ENCODE peak calls at places on chromosomes 13 and 19, in seven cellular contexts. G, R, Z, S, A, I and K are unnamed samples.

GRCh38 chr19:51325161-51325979 is 13.9 kb downstream of the IGLON5 start:
- DNase-seq in R (no peak), G (no peak), I (no peak), A (no peak), Z (no peak), S (no peak), K (no peak)

GRCh38 chr13:73803997-73804396 is 330.2 kb downstream of the KLF12 start:
- DNase-seq in Z (no peak), R (no peak), S (no peak), A (no peak), G (peak), I (no peak), K (no peak)

GRCh38 chr13:113588394-113589111 is 4.0 kb downstream of the TFDP1 start:
- DNase-seq in A (no peak), I (no peak), G (no peak), Z (no peak), R (no peak), S (no peak), K (no peak)

GRCh38 chr13:105608132-105608531 is 927.3 kb downstream of the EFNB2 start:
- DNase-seq in G (no peak), S (no peak), R (no peak), Z (no peak), A (no peak), I (no peak), K (no peak)

GRCh38 chr13:100196380-100196779 is 107.5 kb downstream of the PCCA start:
- DNase-seq in A (no peak), Z (no peak), R (no peak), S (no peak), I (no peak), G (no peak), K (no peak)

GRCh38 chr13:66518068-66518467 is 712.1 kb downstream of the PCDH9 start:
- DNase-seq in R (no peak), A (no peak), Z (no peak), S (no peak), I (no peak), G (no peak), K (no peak)

GRCh38 chr19:8363803-8364771 is at the start of gene ANGPTL4:
- DNase-seq in A (no peak), S (peak), I (peak), G (peak), R (peak), Z (no peak), K (no peak)

GRCh38 chr13:28843594-28843993 is 23.5 kb downstream of the MTUS2 start:
- DNase-seq in Z (no peak), G (no peak), R (no peak), S (no peak), A (no peak), I (no peak), K (no peak)

GRCh38 chr19:48551437-48552302 is at the start of gene SULT2B1:
- DNase-seq in Z (no peak), A (no peak), I (no peak), G (no peak), R (peak), S (no peak), K (no peak)

GRCh38 chr19:1469936-1470863 is 8.8 kb downstream of the C19orf25 start:
- DNase-seq in Z (no peak), R (no peak), G (no peak), S (peak), A (no peak), I (peak), K (no peak)

GRCh38 chr19:29293736-29294342 is 80.9 kb upstream of the UQCRFS1 start:
- DNase-seq in I (no peak), Z (no peak), A (no peak), G (no peak), S (no peak), R (no peak), K (no peak)

GRCh38 chr13:42684226-42684625 is 97.2 kb upstream of the FAM216B start:
- DNase-seq in A (no peak), Z (no peak), R (no peak), G (no peak), I (no peak), S (no peak), K (no peak)

GRCh38 chr13:76792680-76793334 is 93.4 kb downstream of the KCTD12 start:
- DNase-seq in R (no peak), G (peak), I (no peak), Z (no peak), A (no peak), S (no peak), K (no peak)

GRCh38 chr19:40781140-40781539 is 3.1 kb downstream of the RAB4B start:
- DNase-seq in I (no peak), S (no peak), R (no peak), Z (no peak), A (no peak), G (no peak), K (no peak)

GRCh38 chr19:15280048-15280725 is 47.9 kb upstream of the EPHX3 start:
- DNase-seq in I (no peak), A (no peak), R (no peak), Z (no peak), G (peak), S (no peak), K (no peak)

GRCh38 chr19:50838239-50838638 is 4.9 kb upstream of the KLK15 start:
- DNase-seq in R (peak), G (no peak), Z (no peak), A (no peak), S (peak), I (no peak), K (peak)

GRCh38 chr19:49409441-49410029 is 13.7 kb downstream of the PTH2 start:
- DNase-seq in A (no peak), R (no peak), Z (no peak), S (no peak), G (no peak), I (no peak), K (peak)

GRCh38 chr19:10009269-10009665 is 1.0 kb downstream of the COL5A3 start:
- DNase-seq in S (no peak), A (no peak), G (peak), I (peak), R (no peak), Z (no peak), K (no peak)

GRCh38 chr19:16873603-16874002 is 15.2 kb upstream of the F2RL3 start:
- DNase-seq in S (no peak), I (no peak), A (no peak), G (no peak), Z (no peak), R (no peak), K (no peak)

GRCh38 chr19:13212759-13213330 is 62.6 kb downstream of the IER2 start:
- DNase-seq in S (peak), Z (no peak), I (peak), R (peak), G (peak), A (peak), K (peak)

GRCh38 chr19:54390942-54391577 is 24.2 kb upstream of the TTYH1 start:
- DNase-seq in I (peak), Z (no peak), A (peak), R (no peak), S (peak), G (peak), K (no peak)

GRCh38 chr19:35290381-35291135 is 1.4 kb upstream of the MAG start:
- DNase-seq in S (no peak), G (no peak), Z (no peak), A (no peak), R (no peak), I (no peak), K (no peak)

GRCh38 chr19:41734585-41734984 is 20.7 kb upstream of the CEACAM6 start:
- DNase-seq in R (no peak), A (no peak), Z (no peak), S (no peak), I (no peak), G (no peak), K (no peak)

GRCh38 chr19:50493171-50493570 is 16.5 kb upstream of the GARIN5A start:
- DNase-seq in R (no peak), Z (no peak), G (no peak), A (no peak), S (no peak), I (no peak), K (no peak)

GRCh38 chr13:31775686-31776085 is 36.4 kb downstream of the RXFP2 start:
- DNase-seq in R (no peak), G (no peak), Z (no peak), S (no peak), A (no peak), I (no peak), K (no peak)

GRCh38 chr13:50928088-50928487 is 18.5 kb downstream of the RNASEH2B start:
- DNase-seq in R (no peak), I (no peak), G (no peak), S (no peak), Z (no peak), A (no peak), K (no peak)

GRCh38 chr19:55112781-55113569 is 4.5 kb downstream of the PPP1R12C start:
- DNase-seq in Z (no peak), A (no peak), G (no peak), R (no peak), I (peak), S (no peak), K (no peak)

GRCh38 chr13:23631676-23632622 is 61.7 kb downstream of the TNFRSF19 start:
- DNase-seq in A (peak), R (no peak), Z (no peak), G (no peak), S (no peak), I (no peak), K (no peak)

GRCh38 chr19:54473983-54474382 is 887 bp upstream of the CDC42EP5 start:
- DNase-seq in Z (no peak), S (no peak), A (no peak), R (no peak), G (no peak), I (no peak), K (no peak)

GRCh38 chr13:83532809-83533208 is 349.5 kb downstream of the SLITRK1 start:
- DNase-seq in S (no peak), I (no peak), Z (no peak), A (no peak), R (no peak), G (no peak), K (no peak)

GRCh38 chr19:876089-876488 is 16.6 kb downstream of the CFD start:
- DNase-seq in S (no peak), I (no peak), G (no peak), A (no peak), R (no peak), Z (no peak), K (no peak)

GRCh38 chr13:99495478-99496321 is 5.6 kb upstream of the TM9SF2 start:
- DNase-seq in R (no peak), I (no peak), A (peak), S (no peak), G (no peak), Z (no peak), K (no peak)

GRCh38 chr19:4130635-4131438 is 6.9 kb upstream of the MAP2K2 start:
- DNase-seq in A (peak), G (peak), I (peak), R (peak), S (peak), Z (no peak), K (no peak)

GRCh38 chr13:109422163-109422562 is 364.2 kb downstream of the IRS2 start:
- DNase-seq in R (no peak), Z (no peak), I (no peak), G (no peak), A (no peak), S (no peak), K (no peak)

GRCh38 chr13:52707375-52707774 is 32.2 kb downstream of the CNMD start:
- DNase-seq in A (no peak), G (no peak), R (no peak), I (no peak), S (no peak), Z (no peak), K (no peak)
- TF ChIP-seq CTCF in A (no peak), G (peak), R (no peak), I (peak), S (no peak), Z (no peak), K (no peak)

GRCh38 chr13:46491641-46492040 is 61.3 kb upstream of the LRCH1 start:
- DNase-seq in Z (no peak), A (no peak), R (no peak), S (no peak), G (no peak), I (no peak), K (no peak)

GRCh38 chr13:46495647-46496046 is 57.3 kb upstream of the LRCH1 start:
- DNase-seq in A (no peak), R (no peak), I (no peak), Z (no peak), S (no peak), G (no peak), K (no peak)

GRCh38 chr13:46490129-46490528 is 62.8 kb upstream of the LRCH1 start:
- DNase-seq in A (no peak), G (no peak), S (no peak), I (no peak), Z (no peak), R (no peak), K (no peak)

GRCh38 chr13:46495066-46495465 is 57.9 kb upstream of the LRCH1 start:
- DNase-seq in G (no peak), S (no peak), R (no peak), I (no peak), Z (no peak), A (no peak), K (no peak)

GRCh38 chr13:46492946-46493345 is 60.0 kb upstream of the LRCH1 start:
- DNase-seq in S (peak), R (peak), G (peak), Z (no peak), I (peak), A (peak), K (no peak)
- TF ChIP-seq CEBPB in S (no peak), R (no peak), G (no peak), Z (no peak), I (no peak), A (no peak), K (no peak)

GRCh38 chr19:18830488-18830887 is 1.3 kb upstream of the UPF1 start:
- DNase-seq in A (no peak), S (no peak), I (no peak), G (no peak), Z (no peak), R (no peak), K (no peak)

GRCh38 chr19:18833849-18834643 is 2.3 kb downstream of the UPF1 start:
- DNase-seq in A (peak), S (no peak), R (no peak), G (no peak), Z (no peak), I (peak), K (no peak)

GRCh38 chr19:18832331-18833140 is 777 bp downstream of the UPF1 start:
- DNase-seq in R (peak), A (peak), Z (no peak), G (no peak), S (no peak), I (peak), K (no peak)

GRCh38 chr19:18833141-18833476 is 1.4 kb downstream of the UPF1 start:
- DNase-seq in Z (no peak), I (no peak), R (no peak), S (no peak), G (no peak), A (no peak), K (no peak)

GRCh38 chr19:18831524-18832330 is at the start of gene UPF1:
- DNase-seq in I (peak), R (peak), A (peak), G (peak), S (peak), Z (peak), K (no peak)
- TF ChIP-seq CTCF in I (no peak), R (no peak), A (peak), G (peak), S (no peak), Z (peak), K (no peak)

GRCh38 chr13:80665792-80666333 is 324.9 kb upstream of the SPRY2 start:
- DNase-seq in I (no peak), R (no peak), A (no peak), G (no peak), Z (no peak), S (no peak), K (no peak)
- TF ChIP-seq CEBPB in I (no peak), R (no peak), A (no peak), G (no peak), Z (no peak), S (no peak), K (no peak)

DNA sequence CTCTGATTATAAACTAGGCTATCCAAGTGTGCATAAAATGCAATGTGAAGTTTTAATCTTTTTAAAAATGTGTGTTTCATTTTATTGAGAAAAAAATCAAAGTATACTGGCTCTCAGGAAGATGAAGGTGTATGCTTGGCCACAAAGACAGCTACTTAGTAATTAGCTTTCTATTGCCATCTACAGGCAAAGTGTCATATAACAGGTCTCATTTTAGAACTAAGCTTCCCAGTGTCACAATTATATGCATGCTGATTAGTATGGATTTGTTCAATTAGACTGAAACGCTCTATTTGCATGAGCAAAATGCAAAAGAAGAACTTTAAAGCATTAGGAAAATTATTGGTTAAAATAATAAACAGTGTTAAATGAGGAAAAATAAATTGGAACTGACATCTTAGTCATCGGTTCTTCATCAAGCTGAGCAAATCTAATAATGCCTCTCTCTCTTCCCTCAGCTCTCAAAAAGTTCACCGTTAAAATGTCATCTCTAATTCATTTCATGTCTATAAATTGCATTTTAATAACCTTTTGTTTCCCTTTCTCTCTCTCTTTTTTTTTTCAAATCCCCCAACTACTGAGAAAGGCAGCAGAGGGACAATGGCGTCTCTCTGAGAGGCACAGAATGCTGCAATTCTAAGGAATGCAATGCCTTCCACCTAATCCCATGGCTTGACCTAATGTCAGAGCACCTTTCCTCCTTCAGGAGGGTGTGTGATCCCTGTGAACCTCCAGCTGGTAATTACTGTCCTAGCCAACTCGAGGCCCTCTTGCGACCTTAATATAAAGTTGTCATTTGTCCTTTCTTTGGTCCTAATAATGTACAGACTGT is 313.1 kb upstream of the MAB21L1 start:
- DNase-seq in A (peak), I (no peak), Z (no peak), S (peak), G (peak), R (peak), K (no peak)
- TF ChIP-seq CTCF in A (peak), I (peak), Z (peak), S (no peak), G (peak), R (peak), K (peak)

GRCh38 chr13:44129418-44129817 is 244.2 kb upstream of the SERP2 start:
- DNase-seq in G (no peak), I (no peak), S (no peak), A (no peak), R (no peak), Z (no peak), K (no peak)

GRCh38 chr13:44131069-44131614 is 242.5 kb upstream of the SERP2 start:
- DNase-seq in A (no peak), S (no peak), R (no peak), Z (no peak), G (no peak), I (no peak), K (no peak)

GRCh38 chr13:44128522-44128921 is 245.1 kb upstream of the SERP2 start:
- DNase-seq in S (no peak), R (no peak), G (peak), Z (no peak), A (no peak), I (no peak), K (no peak)

GRCh38 chr13:44136693-44137268 is 236.8 kb upstream of the SERP2 start:
- DNase-seq in Z (no peak), S (no peak), G (no peak), R (no peak), A (no peak), I (no peak), K (no peak)

GRCh38 chr13:44132710-44133109 is 240.9 kb upstream of the SERP2 start:
- DNase-seq in I (no peak), G (peak), S (peak), R (no peak), Z (no peak), A (no peak), K (no peak)
- TF ChIP-seq CEBPB in I (no peak), G (no peak), S (no peak), R (no peak), Z (no peak), A (no peak), K (no peak)

DNA sequence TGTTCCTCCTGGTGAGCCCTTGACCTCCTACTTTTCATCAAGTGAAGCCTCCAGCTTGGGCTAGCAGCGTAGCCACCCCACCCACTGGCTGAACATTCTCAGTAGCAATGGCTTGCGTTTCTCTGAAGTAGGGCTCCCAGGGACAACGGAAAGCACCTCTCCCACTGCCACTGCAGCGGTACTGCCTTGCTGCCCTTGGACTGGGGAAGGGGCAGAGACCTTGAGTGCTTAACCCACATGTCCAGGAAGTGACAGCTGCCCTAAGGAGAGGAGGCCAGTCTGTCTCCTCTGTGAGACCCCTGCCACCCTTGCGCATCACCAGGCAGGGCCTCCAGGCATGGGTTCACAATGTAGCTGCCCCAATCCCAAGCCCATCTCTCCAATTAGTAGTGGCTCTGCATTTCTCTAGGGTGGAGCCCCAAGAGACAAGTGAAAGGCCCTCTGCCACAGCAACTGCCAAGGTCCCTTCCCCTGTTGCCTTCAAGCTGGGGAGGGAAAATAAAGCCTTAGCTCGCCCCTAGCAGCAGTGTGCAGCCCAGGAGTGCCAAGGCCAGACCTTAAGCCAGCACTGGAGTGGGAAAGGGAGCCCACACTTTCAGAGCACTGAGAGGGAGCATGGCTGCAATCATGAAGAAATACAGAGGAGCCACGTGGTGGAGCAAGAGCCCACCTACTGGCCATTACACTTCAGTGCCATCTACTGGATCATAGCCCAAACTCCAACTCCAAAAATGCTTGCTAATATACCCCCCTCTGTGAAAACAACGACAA is 175.9 kb upstream of the TRPC4 start:
- DNase-seq in R (no peak), I (peak), S (no peak), A (peak), Z (peak), G (peak), K (no peak)
- TF ChIP-seq CTCF in R (no peak), I (peak), S (no peak), A (peak), Z (peak), G (peak), K (peak)